ENCODE peak calls at places on chromosome X, in nine cellular contexts. One of them, this sample, is unnamed.

GRCh38 chrX:71053217-71053621 is 14.9 kb downstream of the SNX12 start:
- DNase-seq in astrocyte of the spinal cord: peak
- DNase-seq in cardiac fibroblast: no peak
- DNase-seq in mammary epithelial cell: no peak
- DNase-seq in IMR-90: no peak
- DNase-seq in left ventricle myocardium inferior: no peak
- DNase-seq in AG04450: no peak
- DNase-seq in brain microvascular endothelial cell: peak
- DNase-seq in A673: no peak
- DNase-seq in this sample: no peak

GRCh38 chrX:39729834-39730670 is 367.7 kb downstream of the BCOR start:
- DNase-seq in A673: no peak
- DNase-seq in mammary epithelial cell: no peak
- DNase-seq in left ventricle myocardium inferior: no peak
- DNase-seq in AG04450: no peak
- DNase-seq in brain microvascular endothelial cell: no peak
- DNase-seq in IMR-90: no peak
- DNase-seq in astrocyte of the spinal cord: peak
- DNase-seq in cardiac fibroblast: no peak
- DNase-seq in this sample: no peak

GRCh38 chrX:150476183-150476699 is 92.2 kb upstream of the MTM1 start:
- DNase-seq in brain microvascular endothelial cell: no peak
- DNase-seq in mammary epithelial cell: no peak
- DNase-seq in IMR-90: peak
- DNase-seq in AG04450: peak
- DNase-seq in left ventricle myocardium inferior: no peak
- DNase-seq in astrocyte of the spinal cord: peak
- DNase-seq in cardiac fibroblast: peak
- DNase-seq in A673: no peak
- DNase-seq in this sample: no peak

GRCh38 chrX:95065151-95065550 is 1391.1 kb downstream of the FAM133A start:
- DNase-seq in astrocyte of the spinal cord: no peak
- DNase-seq in cardiac fibroblast: no peak
- DNase-seq in IMR-90: no peak
- DNase-seq in AG04450: no peak
- DNase-seq in brain microvascular endothelial cell: no peak
- DNase-seq in A673: no peak
- DNase-seq in left ventricle myocardium inferior: no peak
- DNase-seq in mammary epithelial cell: no peak
- DNase-seq in this sample: no peak

GRCh38 chrX:118626346-118626745 is 101.1 kb upstream of the IL13RA1 start:
- DNase-seq in mammary epithelial cell: no peak
- DNase-seq in left ventricle myocardium inferior: no peak
- DNase-seq in A673: no peak
- DNase-seq in astrocyte of the spinal cord: no peak
- DNase-seq in brain microvascular endothelial cell: no peak
- DNase-seq in IMR-90: no peak
- DNase-seq in cardiac fibroblast: no peak
- DNase-seq in AG04450: no peak
- DNase-seq in this sample: no peak

GRCh38 chrX:37905436-37906147 is 58.2 kb upstream of the DYNLT3 start:
- DNase-seq in IMR-90: peak
- DNase-seq in mammary epithelial cell: no peak
- DNase-seq in astrocyte of the spinal cord: peak
- DNase-seq in left ventricle myocardium inferior: no peak
- DNase-seq in A673: peak
- DNase-seq in AG04450: no peak
- DNase-seq in cardiac fibroblast: no peak
- DNase-seq in brain microvascular endothelial cell: peak
- DNase-seq in this sample: no peak

GRCh38 chrX:75181721-75182120 is 25.6 kb upstream of the ABCB7 start:
- DNase-seq in cardiac fibroblast: peak
- DNase-seq in A673: no peak
- DNase-seq in astrocyte of the spinal cord: peak
- DNase-seq in IMR-90: peak
- DNase-seq in brain microvascular endothelial cell: peak
- DNase-seq in AG04450: no peak
- DNase-seq in mammary epithelial cell: peak
- DNase-seq in left ventricle myocardium inferior: no peak
- DNase-seq in this sample: peak

GRCh38 chrX:151703487-151703886 is 8.2 kb downstream of the PRRG3 start:
- DNase-seq in A673: no peak
- DNase-seq in astrocyte of the spinal cord: no peak
- DNase-seq in IMR-90: no peak
- DNase-seq in mammary epithelial cell: no peak
- DNase-seq in AG04450: no peak
- DNase-seq in brain microvascular endothelial cell: no peak
- DNase-seq in left ventricle myocardium inferior: peak
- DNase-seq in cardiac fibroblast: no peak
- DNase-seq in this sample: no peak

GRCh38 chrX:71533850-71534515 is 1.1 kb downstream of the OGT start:
- DNase-seq in IMR-90: peak
- DNase-seq in A673: peak
- DNase-seq in mammary epithelial cell: peak
- DNase-seq in AG04450: no peak
- DNase-seq in left ventricle myocardium inferior: peak
- DNase-seq in cardiac fibroblast: peak
- DNase-seq in astrocyte of the spinal cord: peak
- DNase-seq in brain microvascular endothelial cell: peak
- DNase-seq in this sample: peak

GRCh38 chrX:39907964-39908616 is 189.7 kb downstream of the BCOR start:
- DNase-seq in AG04450: peak
- DNase-seq in IMR-90: peak
- DNase-seq in cardiac fibroblast: peak
- DNase-seq in brain microvascular endothelial cell: peak
- DNase-seq in A673: peak
- DNase-seq in astrocyte of the spinal cord: peak
- DNase-seq in mammary epithelial cell: peak
- DNase-seq in left ventricle myocardium inferior: peak
- DNase-seq in this sample: peak

GRCh38 chrX:27765718-27766117 is 42.1 kb upstream of the MAGEB10 start:
- DNase-seq in astrocyte of the spinal cord: no peak
- DNase-seq in AG04450: no peak
- DNase-seq in A673: no peak
- DNase-seq in cardiac fibroblast: no peak
- DNase-seq in brain microvascular endothelial cell: no peak
- DNase-seq in mammary epithelial cell: no peak
- DNase-seq in IMR-90: no peak
- DNase-seq in left ventricle myocardium inferior: no peak
- DNase-seq in this sample: no peak

GRCh38 chrX:124406294-124407013 is 60.1 kb downstream of the SH2D1A start:
- DNase-seq in left ventricle myocardium inferior: no peak
- DNase-seq in AG04450: no peak
- DNase-seq in brain microvascular endothelial cell: peak
- DNase-seq in A673: peak
- DNase-seq in astrocyte of the spinal cord: peak
- DNase-seq in mammary epithelial cell: peak
- DNase-seq in cardiac fibroblast: peak
- DNase-seq in IMR-90: peak
- DNase-seq in this sample: peak

GRCh38 chrX:134287356-134287755 is 50.4 kb downstream of the CCDC160 start:
- DNase-seq in brain microvascular endothelial cell: no peak
- DNase-seq in mammary epithelial cell: no peak
- DNase-seq in A673: no peak
- DNase-seq in cardiac fibroblast: no peak
- DNase-seq in astrocyte of the spinal cord: no peak
- DNase-seq in IMR-90: no peak
- DNase-seq in left ventricle myocardium inferior: no peak
- DNase-seq in AG04450: no peak
- DNase-seq in this sample: no peak

GRCh38 chrX:135688137-135688536 is 25.3 kb upstream of the CT45A1 start:
- DNase-seq in left ventricle myocardium inferior: no peak
- DNase-seq in IMR-90: no peak
- DNase-seq in brain microvascular endothelial cell: no peak
- DNase-seq in AG04450: no peak
- DNase-seq in astrocyte of the spinal cord: no peak
- DNase-seq in A673: peak
- DNase-seq in cardiac fibroblast: no peak
- DNase-seq in mammary epithelial cell: no peak
- DNase-seq in this sample: no peak
- H3K4me3 ChIP-seq in left ventricle myocardium inferior: no peak
- H3K4me3 ChIP-seq in IMR-90: no peak
- H3K4me3 ChIP-seq in brain microvascular endothelial cell: no peak
- H3K4me3 ChIP-seq in AG04450: no peak
- H3K4me3 ChIP-seq in astrocyte of the spinal cord: no peak
- H3K4me3 ChIP-seq in A673: no peak
- H3K4me3 ChIP-seq in cardiac fibroblast: no peak
- H3K4me3 ChIP-seq in mammary epithelial cell: no peak
- H3K4me3 ChIP-seq in this sample: no peak

DNA sequence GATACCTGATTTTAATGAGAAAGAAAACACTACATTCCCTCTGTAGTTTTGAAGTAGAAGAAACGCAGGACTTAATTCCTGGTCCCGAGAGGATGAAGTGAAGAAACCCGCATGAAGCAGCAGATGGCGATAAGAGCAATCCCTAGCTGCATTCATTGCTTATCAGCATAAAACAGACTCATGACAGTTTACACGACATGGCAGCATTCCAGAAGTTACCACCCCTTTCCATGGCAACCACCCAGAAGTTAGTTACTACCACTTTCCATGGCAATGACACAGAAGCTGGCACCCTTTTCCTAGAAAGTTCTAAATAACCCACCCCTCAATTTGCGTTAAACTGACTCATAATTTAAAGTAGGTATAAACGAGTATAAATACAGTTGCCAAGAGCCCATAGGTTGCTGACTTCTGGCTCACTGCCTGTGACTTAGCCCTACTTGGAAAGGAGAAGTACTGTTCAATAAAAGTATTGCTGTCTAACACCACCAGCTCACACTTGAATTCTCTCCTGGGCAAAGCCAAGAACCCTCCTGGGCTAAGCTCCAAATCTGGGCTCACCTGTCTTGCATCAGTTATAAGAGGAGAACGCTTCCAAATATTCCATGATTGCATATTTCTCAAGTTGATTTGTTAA is 5.5 kb upstream of the XAGE2 start:
- DNase-seq in IMR-90: peak
- DNase-seq in left ventricle myocardium inferior: no peak
- DNase-seq in cardiac fibroblast: peak
- DNase-seq in AG04450: no peak
- DNase-seq in mammary epithelial cell: no peak
- DNase-seq in brain microvascular endothelial cell: peak
- DNase-seq in astrocyte of the spinal cord: no peak
- DNase-seq in A673: peak
- DNase-seq in this sample: no peak
- TF ChIP-seq CTCF in IMR-90: no peak
- TF ChIP-seq CTCF in left ventricle myocardium inferior: no peak
- TF ChIP-seq CTCF in cardiac fibroblast: no peak
- TF ChIP-seq CTCF in AG04450: peak
- TF ChIP-seq CTCF in mammary epithelial cell: peak
- TF ChIP-seq CTCF in brain microvascular endothelial cell: peak
- TF ChIP-seq CTCF in astrocyte of the spinal cord: no peak
- TF ChIP-seq CTCF in A673: peak
- TF ChIP-seq CTCF in this sample: no peak

DNA sequence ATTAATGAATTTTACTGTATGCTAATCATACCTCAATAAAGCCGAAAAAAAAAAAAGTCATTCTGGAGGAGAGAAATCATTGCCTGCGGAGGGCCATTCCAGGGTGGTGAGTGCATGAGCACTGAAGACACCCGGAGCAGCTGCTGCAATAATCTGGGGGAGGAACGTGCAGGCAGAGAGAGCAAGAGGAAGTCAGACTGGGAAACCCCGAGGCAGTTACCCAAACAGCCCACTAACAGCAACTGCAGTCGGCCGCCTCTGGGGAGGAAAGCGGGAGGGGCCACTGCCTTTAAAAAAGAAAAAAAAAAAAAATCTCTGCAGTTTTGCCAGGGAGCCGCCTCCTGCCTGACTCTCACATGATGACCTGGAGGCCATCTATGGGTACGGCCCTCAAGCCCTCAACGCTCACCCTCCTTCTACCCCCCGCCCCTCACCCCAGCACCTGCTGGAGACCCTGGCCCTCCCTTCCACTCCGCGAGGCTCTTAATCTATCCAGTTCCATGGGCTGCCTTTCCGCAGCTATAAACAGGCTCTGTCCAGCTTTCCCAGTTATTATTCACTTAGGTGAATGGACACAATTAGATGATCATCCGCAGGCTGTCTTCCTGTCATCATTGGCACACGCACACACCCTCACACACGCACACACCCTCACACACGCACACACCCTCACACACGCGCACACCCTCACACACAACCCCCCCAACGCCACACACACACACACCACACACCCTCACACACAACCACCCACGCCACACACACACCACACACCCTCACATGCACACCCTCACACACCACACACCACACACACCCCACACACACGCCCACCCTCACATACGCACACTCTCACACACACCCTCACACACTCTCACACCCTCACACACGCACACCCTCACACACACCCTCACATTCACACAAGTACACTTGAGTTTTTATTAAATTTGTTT is 3.4 kb upstream of the AVPR2 start:
- DNase-seq in astrocyte of the spinal cord: peak
- DNase-seq in brain microvascular endothelial cell: peak
- DNase-seq in AG04450: peak
- DNase-seq in cardiac fibroblast: peak
- DNase-seq in mammary epithelial cell: peak
- DNase-seq in A673: peak
- DNase-seq in left ventricle myocardium inferior: peak
- DNase-seq in IMR-90: peak
- DNase-seq in this sample: peak
- H3K4me3 ChIP-seq in astrocyte of the spinal cord: no peak
- H3K4me3 ChIP-seq in brain microvascular endothelial cell: no peak
- H3K4me3 ChIP-seq in AG04450: no peak
- H3K4me3 ChIP-seq in cardiac fibroblast: no peak
- H3K4me3 ChIP-seq in mammary epithelial cell: no peak
- H3K4me3 ChIP-seq in A673: no peak
- H3K4me3 ChIP-seq in left ventricle myocardium inferior: no peak
- H3K4me3 ChIP-seq in IMR-90: no peak
- H3K4me3 ChIP-seq in this sample: no peak

GRCh38 chrX:41023098-41023497 is 62.1 kb upstream of the USP9X start:
- DNase-seq in left ventricle myocardium inferior: no peak
- DNase-seq in A673: no peak
- DNase-seq in astrocyte of the spinal cord: no peak
- DNase-seq in brain microvascular endothelial cell: no peak
- DNase-seq in IMR-90: no peak
- DNase-seq in mammary epithelial cell: no peak
- DNase-seq in cardiac fibroblast: no peak
- DNase-seq in AG04450: no peak
- DNase-seq in this sample: no peak

GRCh38 chrX:41025926-41026325 is 59.3 kb upstream of the USP9X start:
- DNase-seq in brain microvascular endothelial cell: no peak
- DNase-seq in left ventricle myocardium inferior: no peak
- DNase-seq in IMR-90: peak
- DNase-seq in AG04450: no peak
- DNase-seq in cardiac fibroblast: peak
- DNase-seq in A673: peak
- DNase-seq in mammary epithelial cell: no peak
- DNase-seq in astrocyte of the spinal cord: no peak
- DNase-seq in this sample: no peak

GRCh38 chrX:41022579-41022978 is 62.7 kb upstream of the USP9X start:
- DNase-seq in cardiac fibroblast: peak
- DNase-seq in A673: no peak
- DNase-seq in brain microvascular endothelial cell: no peak
- DNase-seq in IMR-90: peak
- DNase-seq in astrocyte of the spinal cord: no peak
- DNase-seq in mammary epithelial cell: peak
- DNase-seq in AG04450: no peak
- DNase-seq in left ventricle myocardium inferior: no peak
- DNase-seq in this sample: peak

GRCh38 chrX:41026326-41027136 is 58.7 kb upstream of the USP9X start:
- DNase-seq in cardiac fibroblast: no peak
- DNase-seq in AG04450: no peak
- DNase-seq in astrocyte of the spinal cord: no peak
- DNase-seq in brain microvascular endothelial cell: no peak
- DNase-seq in mammary epithelial cell: no peak
- DNase-seq in IMR-90: no peak
- DNase-seq in A673: peak
- DNase-seq in left ventricle myocardium inferior: no peak
- DNase-seq in this sample: no peak

GRCh38 chrX:41024755-41025154 is 60.5 kb upstream of the USP9X start:
- DNase-seq in AG04450: no peak
- DNase-seq in astrocyte of the spinal cord: no peak
- DNase-seq in cardiac fibroblast: no peak
- DNase-seq in left ventricle myocardium inferior: no peak
- DNase-seq in A673: no peak
- DNase-seq in mammary epithelial cell: no peak
- DNase-seq in brain microvascular endothelial cell: no peak
- DNase-seq in IMR-90: no peak
- DNase-seq in this sample: no peak
- TF ChIP-seq CTCF in AG04450: no peak
- TF ChIP-seq CTCF in astrocyte of the spinal cord: no peak
- TF ChIP-seq CTCF in cardiac fibroblast: no peak
- TF ChIP-seq CTCF in left ventricle myocardium inferior: no peak
- TF ChIP-seq CTCF in A673: no peak
- TF ChIP-seq CTCF in mammary epithelial cell: no peak
- TF ChIP-seq CTCF in brain microvascular endothelial cell: no peak
- TF ChIP-seq CTCF in IMR-90: no peak
- TF ChIP-seq CTCF in this sample: no peak